ENCODE peak calls at places on chromosomes 7 and 10, in nine cellular contexts. L is Calu3; E is stimulated activated CD8-positive, alpha-beta memory T cell treated with anti-CD3 and anti-CD28 coated beads, Interleukin-15, amount 100 ng/mL, for 24 hours; Q is mucosa of gallbladder; B is SK-N-SH; W is PC-3; A is GM23248; S is AG04450; U is glutamatergic neuron. I is an unnamed sample.

GRCh38 chr7:33876600-33877274 is 28.6 kb upstream of the BMPER start:
- DNase-seq in L (no peak), E (no peak), Q (no peak), B (no peak), W (no peak), A (no peak), S (no peak), U (no peak), I (no peak)

GRCh38 chr7:147894271-147894670 is 696.3 kb upstream of the C7orf33 start:
- DNase-seq in L (no peak), E (no peak), Q (no peak), B (peak; percentile 53), W (peak; percentile 35), A (no peak), S (no peak), U (no peak), I (no peak)

GRCh38 chr7:82534687-82535086 is 91.1 kb upstream of the CACNA2D1 start:
- DNase-seq in L (peak; percentile 18), E (no peak), Q (peak; percentile 50), B (no peak), W (peak; percentile 74), A (peak; percentile 79), S (no peak), U (no peak), I (no peak)

GRCh38 chr10:26978531-26978930 is 117.8 kb upstream of the ABI1 start:
- DNase-seq in L (no peak), E (no peak), Q (no peak), B (peak; percentile 8), W (no peak), A (no peak), S (no peak), U (no peak), I (no peak)

GRCh38 chr10:13371879-13372470 is 23.9 kb upstream of the SEPHS1 start:
- DNase-seq in L (peak; percentile 76), E (peak; percentile 22), Q (peak; percentile 80), B (peak; percentile 91), W (peak; percentile 79), A (peak; percentile 84), S (peak; percentile 56), U (peak; percentile 70), I (peak; percentile 66)

GRCh38 chr10:43195557-43195956 is 57.3 kb downstream of the CSGALNACT2 start:
- DNase-seq in L (no peak), E (no peak), Q (peak; percentile 5), B (peak; percentile 9), W (no peak), A (no peak), S (no peak), U (no peak), I (no peak)

GRCh38 chr10:70575486-70575873 is 27.1 kb downstream of the PRF1 start:
- DNase-seq in L (no peak), E (no peak), Q (no peak), B (no peak), W (no peak), A (peak; percentile 22), S (no peak), U (no peak), I (no peak)

GRCh38 chr7:124992881-124993562 is 63.4 kb upstream of the POT1 start:
- DNase-seq in L (peak; percentile 47), E (no peak), Q (no peak), B (no peak), W (peak; percentile 77), A (peak; percentile 89), S (peak; percentile 57), U (no peak), I (no peak)

GRCh38 chr10:58989486-58990039 is 186.9 kb upstream of the PHYHIPL start:
- DNase-seq in L (no peak), E (no peak), Q (no peak), B (no peak), W (no peak), A (no peak), S (no peak), U (no peak), I (no peak)

GRCh38 chr10:31103096-31103495 is 71.4 kb upstream of the ZNF438 start:
- DNase-seq in L (no peak), E (no peak), Q (no peak), B (no peak), W (no peak), A (no peak), S (no peak), U (peak; percentile 81), I (peak; percentile 6)

GRCh38 chr10:113345860-113346259 is 207.0 kb upstream of the HABP2 start:
- DNase-seq in L (no peak), E (no peak), Q (no peak), B (no peak), W (no peak), A (no peak), S (no peak), U (no peak), I (no peak)

GRCh38 chr7:81075150-81075549 is 156.3 kb upstream of the SEMA3C start:
- DNase-seq in L (no peak), E (no peak), Q (no peak), B (no peak), W (peak; percentile 69), A (peak; percentile 53), S (no peak), U (no peak), I (no peak)

GRCh38 chr10:122646511-122647382 is 52.9 kb downstream of the C10orf120 start:
- DNase-seq in L (no peak), E (no peak), Q (no peak), B (no peak), W (no peak), A (peak; percentile 16), S (no peak), U (no peak), I (no peak)

GRCh38 chr10:96890172-96890513 is 58.0 kb downstream of the LCOR start:
- DNase-seq in L (peak; percentile 12), E (no peak), Q (no peak), B (no peak), W (peak; percentile 52), A (no peak), S (no peak), U (no peak), I (no peak)

GRCh38 chr10:790821-791551 is 101.5 kb upstream of the DIP2C start:
- DNase-seq in L (no peak), E (no peak), Q (no peak), B (peak; percentile 10), W (no peak), A (no peak), S (no peak), U (no peak), I (no peak)

GRCh38 chr10:132099701-132100481 is 34.1 kb downstream of the JAKMIP3 start:
- DNase-seq in L (no peak), E (no peak), Q (no peak), B (no peak), W (no peak), A (no peak), S (no peak), U (no peak), I (no peak)

GRCh38 chr10:24822557-24822956 is 98.9 kb upstream of the ARHGAP21 start:
- DNase-seq in L (no peak), E (no peak), Q (no peak), B (no peak), W (no peak), A (peak; percentile 19), S (no peak), U (no peak), I (no peak)